ENCODE peak calls at places on chromosome 16, in eight cellular contexts. U, V, E, K, C, Q, O and B are unnamed samples.

GRCh38 chr16:21599994-21600773 is 807 bp downstream of the METTL9 start:
- DNase-seq in U (peak), V (no peak), E (peak), K (no peak), C (no peak), Q (peak), O (peak), B (no peak)

GRCh38 chr16:49592507-49593422 is 219.2 kb downstream of the C16orf78 start:
- DNase-seq in U (peak), V (peak), E (peak), K (no peak), C (peak), Q (no peak), O (no peak), B (peak)

GRCh38 chr16:66318505-66318904 is 48.0 kb upstream of the CDH5 start:
- DNase-seq in U (no peak), V (no peak), E (no peak), K (no peak), C (no peak), Q (no peak), O (peak), B (no peak)

GRCh38 chr16:89200850-89201466 is 621 bp upstream of the SLC22A31 start:
- DNase-seq in U (no peak), V (no peak), E (no peak), K (no peak), C (no peak), Q (no peak), O (no peak), B (no peak)

GRCh38 chr16:17160285-17160854 is 310.4 kb downstream of the XYLT1 start:
- DNase-seq in U (no peak), V (no peak), E (no peak), K (no peak), C (no peak), Q (no peak), O (peak), B (no peak)

GRCh38 chr16:3149630-3150345 is 15.0 kb downstream of the ZNF213 start:
- DNase-seq in U (peak), V (no peak), E (no peak), K (no peak), C (peak), Q (peak), O (peak), B (peak)

GRCh38 chr16:55019419-55020131 is 88.9 kb downstream of the IRX5 start:
- DNase-seq in U (no peak), V (no peak), E (no peak), K (no peak), C (no peak), Q (no peak), O (no peak), B (no peak)

GRCh38 chr16:855471-855870 is 54.9 kb upstream of the GNG13 start:
- DNase-seq in U (no peak), V (no peak), E (no peak), K (no peak), C (no peak), Q (no peak), O (no peak), B (no peak)

GRCh38 chr16:12245088-12245922 is 268.8 kb downstream of the SNX29 start:
- DNase-seq in U (no peak), V (no peak), E (no peak), K (no peak), C (no peak), Q (no peak), O (no peak), B (no peak)

GRCh38 chr16:50267651-50268050 is 1.3 kb downstream of the ADCY7 start:
- DNase-seq in U (no peak), V (no peak), E (no peak), K (no peak), C (no peak), Q (no peak), O (no peak), B (no peak)

GRCh38 chr16:68230956-68231355 is 5.0 kb downstream of the ESRP2 start:
- DNase-seq in U (no peak), V (no peak), E (no peak), K (no peak), C (no peak), Q (no peak), O (no peak), B (no peak)

GRCh38 chr16:22240023-22240697 is 34.1 kb downstream of the EEF2K start:
- DNase-seq in U (no peak), V (no peak), E (no peak), K (no peak), C (no peak), Q (peak), O (no peak), B (no peak)

GRCh38 chr16:79658301-79659001 is 57.9 kb upstream of the MAF start:
- DNase-seq in U (no peak), V (no peak), E (peak), K (no peak), C (no peak), Q (peak), O (no peak), B (no peak)

GRCh38 chr16:27566417-27566816 is 16.5 kb downstream of the KATNIP start:
- DNase-seq in U (no peak), V (no peak), E (no peak), K (no peak), C (no peak), Q (no peak), O (no peak), B (no peak)

GRCh38 chr16:79767597-79768280 is 167.2 kb upstream of the MAF start:
- DNase-seq in U (no peak), V (no peak), E (no peak), K (no peak), C (no peak), Q (peak), O (no peak), B (no peak)

GRCh38 chr16:75820672-75821071 is 94.4 kb upstream of the CPHXL start:
- DNase-seq in U (no peak), V (no peak), E (peak), K (no peak), C (no peak), Q (no peak), O (no peak), B (no peak)

GRCh38 chr16:12099451-12100123 is 123.1 kb downstream of the SNX29 start:
- DNase-seq in U (no peak), V (no peak), E (no peak), K (no peak), C (no peak), Q (no peak), O (no peak), B (no peak)

GRCh38 chr16:85511938-85512551 is 101.1 kb upstream of the GSE1 start:
- DNase-seq in U (no peak), V (no peak), E (no peak), K (no peak), C (no peak), Q (no peak), O (no peak), B (no peak)